ENCODE peak calls at places on chromosomes 3 and 15, in four cellular contexts. L is KBM-7, H is Kasumi-1, G is brain pericyte. M is an unnamed sample.
A peak's percentile ranks its signal among the peaks of the same experiment; 100 is the strongest.

GRCh38 chr3:35817212-35817611 is 177.9 kb downstream of the ARPP21 start:
- DNase-seq in L (no peak), H (no peak), G (no peak), M (no peak)

GRCh38 chr15:83734487-83734886 is 80.6 kb downstream of the ADAMTSL3 start:
- DNase-seq in L (no peak), G (no peak), H (no peak), M (peak; percentile 89)

GRCh38 chr15:50814634-50815033 is 49.1 kb upstream of the SPPL2A start:
- DNase-seq in G (no peak), H (no peak), L (no peak), M (no peak)

GRCh38 chr3:148723591-148723990 is 25.9 kb downstream of the AGTR1 start:
- DNase-seq in H (no peak), L (no peak), G (peak; percentile 21), M (peak; percentile 29)

GRCh38 chr3:59286791-59287531 is 237.1 kb upstream of the CFAP20DC start:
- DNase-seq in L (no peak), G (no peak), H (peak; percentile 60), M (peak; percentile 64)

GRCh38 chr3:20022954-20023644 is 11.0 kb upstream of the PP2D1 start:
- DNase-seq in L (peak; percentile 24), G (no peak), H (no peak), M (no peak)

GRCh38 chr15:58510715-58511465 is 79.1 kb downstream of the LIPC start:
- DNase-seq in H (no peak), L (no peak), G (no peak), M (peak; percentile 3)

GRCh38 chr3:124812291-124813265 is 74.6 kb downstream of the ITGB5 start:
- DNase-seq in H (no peak), L (no peak), G (peak; percentile 76), M (peak; percentile 90)

GRCh38 chr15:89822951-89823701 is 8.5 kb upstream of the ANPEP start:
- DNase-seq in H (no peak), L (no peak), G (no peak), M (peak; percentile 94)

GRCh38 chr3:74559301-74559700 is 55.2 kb downstream of the CNTN3 start:
- DNase-seq in L (no peak), G (no peak), H (no peak), M (no peak)

GRCh38 chr3:105490045-105490444 is 123.3 kb downstream of the ALCAM start:
- DNase-seq in H (no peak), G (no peak), L (no peak), M (no peak)

GRCh38 chr3:39101022-39101689 is 6.3 kb downstream of the GORASP1 start:
- DNase-seq in L (peak; percentile 47), H (peak; percentile 42), G (no peak), M (peak; percentile 58)

GRCh38 chr15:29278436-29279099 is 8.9 kb upstream of the NSMCE3 start:
- DNase-seq in H (no peak), G (peak; percentile 21), L (no peak), M (peak; percentile 83)

GRCh38 chr3:107404727-107405519 is 27.7 kb downstream of the CCDC54 start:
- DNase-seq in G (no peak), H (no peak), L (no peak), M (no peak)

GRCh38 chr15:64008177-64008576 is 38.1 kb downstream of the DAPK2 start:
- DNase-seq in L (no peak), H (no peak), G (no peak), M (no peak)

GRCh38 chr15:92845109-92845508 is 55.0 kb upstream of the CHD2 start:
- DNase-seq in L (peak; percentile 93), H (peak; percentile 90), G (no peak), M (peak; percentile 57)

GRCh38 chr3:9916734-9917680 is at the start of gene IL17RC:
- DNase-seq in G (peak; percentile 56), L (peak; percentile 84), H (peak; percentile 89), M (peak; percentile 99)

GRCh38 chr3:37248179-37248578 is 73.8 kb upstream of the LRRFIP2 start:
- DNase-seq in G (no peak), H (no peak), L (no peak), M (no peak)

GRCh38 chr3:11655188-11655928 is 11.6 kb upstream of the VGLL4 start:
- DNase-seq in L (peak; percentile 22), G (no peak), H (peak; percentile 21), M (peak; percentile 31)

GRCh38 chr15:89912145-89912673 is 543 bp downstream of the ARPIN start:
- DNase-seq in G (no peak), H (no peak), L (no peak), M (peak; percentile 35)

GRCh38 chr3:158532099-158532734 is 38.8 kb upstream of the MLF1 start:
- DNase-seq in H (peak; percentile 58), G (no peak), L (peak; percentile 27), M (peak; percentile 53)

GRCh38 chr15:88658070-88658965 is 19.5 kb downstream of the ISG20 start:
- DNase-seq in G (no peak), H (no peak), L (no peak), M (no peak)

GRCh38 chr3:13200951-13201350 is 127.7 kb upstream of the IQSEC1 start:
- DNase-seq in L (peak; percentile 23), G (no peak), H (peak; percentile 21), M (no peak)

GRCh38 chr15:38090648-38091047 is 156.2 kb downstream of the TMCO5A start:
- DNase-seq in G (no peak), L (no peak), H (no peak), M (no peak)

GRCh38 chr3:42802876-42803799 is 1.2 kb downstream of the HIGD1A start:
- DNase-seq in G (no peak), H (peak; percentile 30), L (peak; percentile 46), M (peak; percentile 40)

GRCh38 chr3:8931342-8931741 is 31.9 kb downstream of the RAD18 start:
- DNase-seq in G (no peak), H (no peak), L (no peak), M (no peak)

GRCh38 chr3:14429237-14429636 is 26.8 kb downstream of the SLC6A6 start:
- DNase-seq in H (no peak), G (no peak), L (no peak), M (no peak)

GRCh38 chr15:33150993-33151392 is 43.5 kb downstream of the FMN1 start:
- DNase-seq in L (peak; percentile 19), G (no peak), H (no peak), M (no peak)

GRCh38 chr3:141828487-141829284 is 47.8 kb upstream of the ATP1B3 start:
- DNase-seq in H (no peak), G (no peak), L (no peak), M (peak; percentile 57)

GRCh38 chr3:60013241-60013640 is 963.4 kb upstream of the CFAP20DC start:
- DNase-seq in G (no peak), L (no peak), H (no peak), M (peak; percentile 31)